ENCODE peak calls at places on chromosomes 12 and 14, in ten cellular contexts. V is heart left ventricle, W is fibroblast of mammary gland, U is GM23338, Y is HFFc6, M is neural progenitor cell, X is GM20000, P is fibroblast of lung, Q is WTC11, I is Panc1. B is an unnamed sample.

GRCh38 chr12:55728185-55728931 is 451 bp downstream of the CD63 start:
- DNase-seq in P (peak; percentile 70), Y (peak; percentile 27), M (peak; percentile 65), I (no peak), X (no peak), U (peak; percentile 46), Q (peak; percentile 34), W (no peak), V (peak; percentile 90), B (peak; percentile 67)

GRCh38 chr12:124305776-124306685 is 11.1 kb downstream of the RFLNA start:
- DNase-seq in V (no peak), U (no peak), X (no peak), I (no peak), W (no peak), M (no peak), P (no peak), Q (no peak), Y (no peak), B (no peak)

GRCh38 chr12:113049976-113050742 is 6.4 kb upstream of the DTX1 start:
- DNase-seq in Q (peak; percentile 66), V (no peak), I (no peak), Y (no peak), P (no peak), U (peak; percentile 79), X (peak; percentile 63), M (peak; percentile 61), W (no peak), B (peak; percentile 62)

GRCh38 chr12:5480218-5480952 is 48.5 kb downstream of the NTF3 start:
- DNase-seq in W (no peak), X (no peak), U (peak; percentile 64), V (no peak), M (peak; percentile 87), Y (no peak), I (no peak), P (peak; percentile 8), Q (peak; percentile 54), B (peak; percentile 54)

GRCh38 chr14:78448483-78449094 is 278.4 kb downstream of the NRXN3 start:
- DNase-seq in V (peak; percentile 18), Q (peak; percentile 80), Y (peak; percentile 10), I (peak; percentile 22), M (peak; percentile 71), W (peak; percentile 43), P (peak; percentile 3), U (peak; percentile 81), X (peak; percentile 69), B (peak; percentile 71)

GRCh38 chr12:106106892-106107291 is 31.9 kb downstream of the NUAK1 start:
- DNase-seq in Q (no peak), U (peak; percentile 60), P (peak; percentile 66), M (peak; percentile 62), I (no peak), V (no peak), Y (peak; percentile 57), W (no peak), X (no peak), B (no peak)

GRCh38 chr12:63021126-63021525 is 86.2 kb upstream of the PPM1H start:
- DNase-seq in V (no peak), X (no peak), I (no peak), M (no peak), P (no peak), U (peak; percentile 19), Y (no peak), W (no peak), Q (no peak), B (no peak)

GRCh38 chr14:51441001-51441400 is 201.0 kb downstream of the TMX1 start:
- DNase-seq in Y (no peak), W (no peak), Q (no peak), P (no peak), V (no peak), U (no peak), M (no peak), I (no peak), X (no peak), B (no peak)

GRCh38 chr14:30210630-30211029 is 283.0 kb upstream of the PRKD1 start:
- DNase-seq in W (peak; percentile 79), Y (peak; percentile 20), M (no peak), X (no peak), I (no peak), Q (no peak), V (no peak), U (no peak), P (peak; percentile 64), B (no peak)

GRCh38 chr14:77912754-77913556 is 113.0 kb downstream of the ADCK1 start:
- DNase-seq in V (no peak), W (no peak), P (no peak), X (no peak), Y (no peak), I (no peak), M (no peak), Q (no peak), U (peak; percentile 28), B (no peak)

GRCh38 chr14:67583711-67584644 is 16.1 kb downstream of the PIGH start:
- DNase-seq in Y (peak; percentile 43), W (peak; percentile 54), Q (peak; percentile 29), U (peak; percentile 74), I (peak; percentile 39), X (peak; percentile 78), V (no peak), P (peak; percentile 15), M (peak; percentile 70), B (peak; percentile 44)

GRCh38 chr14:56874375-56874774 is 64.1 kb upstream of the OTX2 start:
- DNase-seq in W (peak; percentile 0), P (no peak), X (peak; percentile 10), Y (no peak), M (peak; percentile 73), U (peak; percentile 88), I (peak; percentile 5), V (no peak), Q (peak; percentile 68), B (peak; percentile 8)
- TF ChIP-seq CTCF in W (peak; percentile 6), P (no peak), X (peak; percentile 38), Y (peak; percentile 16), M (peak; percentile 70), U (peak; percentile 91), I (peak; percentile 46), V (peak; percentile 11), Q (peak; percentile 55), B (peak; percentile 35)

GRCh38 chr12:1551496-1551895 is 42.9 kb downstream of the FBXL14 start:
- DNase-seq in V (no peak), X (no peak), I (no peak), P (no peak), M (no peak), W (no peak), U (no peak), Y (no peak), Q (no peak), B (no peak)
- TF ChIP-seq CTCF in V (no peak), X (no peak), I (no peak), P (no peak), M (no peak), W (no peak), U (no peak), Y (no peak), Q (no peak), B (no peak)

GRCh38 chr14:96923003-96923402 is 125.8 kb downstream of the VRK1 start:
- DNase-seq in Q (no peak), I (no peak), Y (no peak), X (no peak), V (no peak), P (no peak), U (no peak), M (no peak), W (no peak), B (no peak)

GRCh38 chr14:96920820-96921219 is 123.6 kb downstream of the VRK1 start:
- DNase-seq in W (no peak), U (no peak), M (no peak), Y (no peak), X (no peak), I (no peak), P (no peak), V (no peak), Q (no peak), B (no peak)

GRCh38 chr14:96916751-96917150 is 119.6 kb downstream of the VRK1 start:
- DNase-seq in Q (no peak), V (no peak), U (no peak), X (no peak), M (no peak), Y (no peak), P (no peak), W (no peak), I (no peak), B (no peak)

GRCh38 chr14:96917442-96917963 is 120.3 kb downstream of the VRK1 start:
- DNase-seq in V (no peak), X (no peak), M (no peak), I (no peak), Q (no peak), W (no peak), Y (no peak), P (no peak), U (no peak), B (peak; percentile 25)

GRCh38 chr14:96920023-96920422 is 122.8 kb downstream of the VRK1 start:
- DNase-seq in Y (no peak), M (no peak), I (no peak), W (peak; percentile 11), Q (no peak), P (no peak), V (no peak), X (no peak), U (no peak), B (no peak)
- TF ChIP-seq CTCF in Y (no peak), M (no peak), I (no peak), W (no peak), Q (no peak), P (no peak), V (no peak), X (no peak), U (no peak), B (no peak)

GRCh38 chr14:105420141-105420975 is 731 bp downstream of the MTA1 start:
- DNase-seq in U (peak; percentile 27), I (no peak), Y (no peak), P (no peak), X (peak; percentile 77), V (no peak), M (no peak), W (no peak), Q (no peak), B (no peak)
- TF ChIP-seq CTCF in U (no peak), I (no peak), Y (no peak), P (no peak), X (no peak), V (no peak), M (no peak), W (no peak), Q (no peak), B (no peak)

DNA sequence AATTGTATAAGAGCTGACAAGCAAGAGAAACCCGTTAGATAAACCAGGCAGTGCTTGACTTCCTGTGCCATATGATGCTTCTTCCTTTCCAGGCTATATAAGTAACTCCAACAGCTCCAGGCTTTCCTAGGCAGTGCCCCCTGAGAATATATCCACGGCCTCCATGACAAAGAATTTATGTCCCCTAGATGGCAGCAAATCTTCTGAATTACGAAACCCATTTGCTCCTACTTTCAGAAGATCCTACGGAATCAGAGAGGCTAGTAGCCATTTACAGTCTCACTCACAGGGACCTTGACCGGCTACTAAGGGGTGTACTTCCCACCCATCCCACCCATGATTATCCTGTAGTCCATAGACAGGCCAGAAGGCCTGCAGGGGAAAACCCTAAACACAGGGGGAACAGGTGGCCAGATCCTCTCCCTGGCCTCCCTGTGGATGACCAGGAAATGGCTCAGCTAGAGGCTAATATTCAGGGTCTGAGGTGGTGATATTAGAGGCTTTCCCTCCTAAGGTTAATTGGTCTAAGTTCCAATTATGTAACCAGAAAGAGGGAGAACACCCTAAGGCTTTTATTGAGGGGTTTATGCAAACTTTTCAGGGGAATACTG is 77.2 kb upstream of the DCD start:
- DNase-seq in U (peak; percentile 79), V (no peak), M (peak; percentile 60), P (no peak), Y (peak; percentile 20), Q (no peak), I (no peak), W (peak; percentile 26), X (peak; percentile 9), B (peak; percentile 15)
- TF ChIP-seq CTCF in U (peak; percentile 66), V (peak; percentile 37), M (peak; percentile 49), P (no peak), Y (peak; percentile 71), Q (no peak), I (peak; percentile 62), W (peak; percentile 36), X (peak; percentile 7), B (peak; percentile 43)

B was measured in nephron progenitor cell.